ENCODE peak calls at places on chromosomes 1 and 21, in six cellular contexts. Z, E, K, X, B and V are unnamed samples.

GRCh38 chr1:148362141-148362929 is 120.8 kb downstream of the PPIAL4G start:
- DNase-seq in K (no peak), X (no peak), B (peak; percentile 35), E (no peak), Z (no peak), V (peak; percentile 16)

GRCh38 chr1:78388275-78388674 is 102.5 kb upstream of the PTGFR start:
- DNase-seq in B (no peak), E (no peak), K (no peak), Z (no peak), X (no peak), V (no peak)

GRCh38 chr21:31218830-31219608 is 125.0 kb downstream of the TIAM1 start:
- DNase-seq in B (no peak), E (no peak), X (no peak), K (no peak), Z (no peak), V (peak; percentile 29)

GRCh38 chr1:151934048-151934493 is 24.8 kb upstream of the THEM4 start:
- DNase-seq in X (peak; percentile 52), Z (peak; percentile 54), K (peak; percentile 39), B (no peak), E (peak; percentile 61), V (peak; percentile 60)

GRCh38 chr1:84892657-84893618 is at the start of gene LPAR3:
- DNase-seq in E (no peak), X (peak; percentile 88), B (no peak), K (no peak), Z (no peak), V (no peak)

GRCh38 chr1:155938220-155938627 is 3.2 kb upstream of the RXFP4 start:
- DNase-seq in X (peak; percentile 71), Z (peak; percentile 75), B (peak; percentile 50), E (peak; percentile 75), K (peak; percentile 77), V (peak; percentile 69)

GRCh38 chr1:197683895-197684553 is 91.3 kb downstream of the DENND1B start:
- DNase-seq in X (peak; percentile 12), K (no peak), Z (no peak), B (no peak), E (no peak), V (no peak)

GRCh38 chr1:16393255-16394177 is 26.5 kb downstream of the SZRD1 start:
- DNase-seq in Z (no peak), B (no peak), E (no peak), X (no peak), K (no peak), V (no peak)

GRCh38 chr1:229253170-229253974 is 17.5 kb upstream of the RAB4A start:
- DNase-seq in X (peak; percentile 48), Z (no peak), E (no peak), K (peak; percentile 75), B (no peak), V (peak; percentile 32)

GRCh38 chr21:35479529-35479928 is 430.4 kb upstream of the RUNX1 start:
- DNase-seq in X (no peak), K (no peak), E (no peak), B (no peak), Z (no peak), V (no peak)
- TF ChIP-seq SMC3 in X (no peak), K (no peak), E (no peak), B (no peak), Z (no peak), V (no peak)

DNA sequence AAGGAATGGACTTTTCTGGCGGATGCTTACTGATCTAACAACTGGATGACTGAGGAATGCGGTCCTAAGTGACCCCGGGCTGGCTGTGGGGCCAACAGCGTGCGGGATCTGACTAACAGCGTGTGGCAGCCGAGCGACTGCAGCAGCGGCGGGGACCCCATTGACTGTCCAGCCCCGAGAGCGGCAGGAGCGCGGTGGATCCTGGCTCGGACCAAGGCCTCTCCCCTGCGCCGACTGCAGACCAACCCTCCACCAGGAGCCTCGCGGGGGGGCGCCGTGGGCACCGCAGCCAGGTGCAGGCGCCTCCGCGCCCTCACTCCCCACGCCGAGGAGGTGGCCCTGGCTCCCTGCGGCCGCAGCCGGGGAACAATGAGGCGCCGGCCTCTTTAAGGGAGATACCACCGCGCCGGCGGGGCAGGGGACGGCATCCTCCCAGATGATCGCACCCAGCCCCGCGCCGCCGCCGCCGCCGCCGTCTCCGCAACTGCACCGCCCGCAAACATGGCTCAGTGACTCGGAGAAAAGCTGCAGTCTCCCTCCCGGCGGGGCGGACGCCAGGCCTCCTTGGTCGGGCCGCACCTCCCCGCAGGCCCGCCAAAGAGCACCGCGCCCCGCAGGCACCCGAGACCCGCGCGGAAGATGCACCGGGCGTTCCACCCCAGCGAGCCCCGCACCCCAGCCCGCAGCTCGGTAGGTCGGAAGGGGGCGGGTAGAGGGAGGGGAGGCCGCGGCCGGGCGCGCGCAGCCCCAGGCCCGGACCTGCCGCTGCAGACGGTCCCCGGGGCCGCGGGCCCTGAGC is 694 bp upstream of the PDIK1L start:
- DNase-seq in X (peak; percentile 93), Z (peak; percentile 68), E (peak; percentile 92), K (peak; percentile 48), B (no peak), V (peak; percentile 54)
- TF ChIP-seq SMC3 in X (no peak), Z (no peak), E (no peak), K (no peak), B (no peak), V (no peak)

DNA sequence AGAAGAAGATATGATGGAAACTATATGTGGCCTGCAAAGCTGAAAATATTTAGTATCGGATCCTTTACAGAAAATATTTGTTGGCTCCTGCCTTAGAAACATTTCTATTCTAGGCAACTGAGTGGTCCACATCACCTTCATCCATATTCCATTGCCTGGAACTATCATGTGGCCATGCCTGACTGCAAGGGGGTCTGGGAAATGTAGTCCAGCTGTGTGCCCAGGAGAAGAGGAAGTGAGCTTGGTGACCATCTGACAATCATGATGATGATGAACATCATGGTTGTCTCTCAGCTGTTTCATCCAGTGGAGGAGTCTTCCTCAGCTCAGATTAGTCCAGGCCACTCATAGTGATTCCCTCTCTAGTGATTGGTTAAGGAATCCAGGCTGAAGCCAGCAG is 61.8 kb upstream of the IFNLR1 start:
- DNase-seq in K (no peak), E (no peak), B (no peak), Z (no peak), X (no peak), V (no peak)
- TF ChIP-seq SMC3 in K (no peak), E (no peak), B (no peak), Z (no peak), X (no peak), V (no peak)

GRCh38 chr1:232381676-232382075 is 248.3 kb downstream of the SIPA1L2 start:
- DNase-seq in E (no peak), K (no peak), B (no peak), Z (no peak), X (no peak), V (peak; percentile 45)
- TF ChIP-seq SMC3 in E (no peak), K (no peak), B (no peak), Z (no peak), X (no peak), V (no peak)

GRCh38 chr1:226309398-226310122 is 596 bp upstream of the LIN9 start:
- DNase-seq in B (no peak), Z (peak; percentile 68), E (no peak), K (peak; percentile 17), X (no peak), V (no peak)

GRCh38 chr1:226311376-226311775 is 2.4 kb upstream of the LIN9 start:
- DNase-seq in X (no peak), K (no peak), Z (no peak), B (no peak), E (no peak), V (no peak)

GRCh38 chr1:226308723-226309397 is at the start of gene LIN9:
- DNase-seq in B (peak; percentile 46), E (peak; percentile 92), Z (peak; percentile 79), X (peak; percentile 95), K (peak; percentile 77), V (peak; percentile 87)

GRCh38 chr1:226310637-226311195 is 1.8 kb upstream of the LIN9 start:
- DNase-seq in E (peak; percentile 31), Z (peak; percentile 25), X (no peak), B (no peak), K (no peak), V (no peak)

DNA sequence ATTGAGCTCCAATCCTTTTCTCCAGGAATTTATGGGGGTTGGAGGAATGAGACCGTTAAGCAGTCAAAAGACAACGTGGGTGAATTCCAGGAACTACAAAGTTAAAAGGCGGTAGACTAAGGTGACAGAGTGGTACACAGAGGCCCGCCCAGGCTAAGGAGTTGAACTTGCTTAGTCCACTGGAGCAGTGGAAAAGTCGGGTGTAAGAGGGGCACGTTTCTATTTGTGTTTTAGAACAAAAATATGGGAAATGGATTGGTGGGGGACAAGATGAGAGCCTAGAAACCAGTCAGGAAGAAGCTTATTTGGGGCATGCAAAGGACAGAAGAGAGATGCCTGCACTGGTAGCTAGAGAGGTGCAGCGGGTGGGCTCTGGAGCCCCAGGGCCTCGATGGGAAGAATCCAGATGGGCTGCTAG is 1.2 kb upstream of the LIN9 start:
- DNase-seq in Z (no peak), E (peak; percentile 62), B (no peak), K (peak; percentile 12), X (no peak), V (no peak)
- TF ChIP-seq SMC3 in Z (no peak), E (no peak), B (no peak), K (no peak), X (no peak), V (no peak)

GRCh38 chr1:167083066-167083682 is 7.0 kb downstream of the GPA33 start:
- DNase-seq in B (no peak), E (no peak), X (peak; percentile 55), K (no peak), Z (no peak), V (no peak)

GRCh38 chr1:167081594-167081993 is 8.6 kb downstream of the GPA33 start:
- DNase-seq in K (no peak), X (no peak), E (no peak), B (no peak), Z (no peak), V (no peak)

GRCh38 chr1:167084739-167085138 is 5.4 kb downstream of the GPA33 start:
- DNase-seq in Z (no peak), K (no peak), E (no peak), X (no peak), B (no peak), V (no peak)

GRCh38 chr1:167083871-167084270 is 6.3 kb downstream of the GPA33 start:
- DNase-seq in Z (no peak), B (no peak), X (no peak), E (no peak), K (no peak), V (no peak)

DNA sequence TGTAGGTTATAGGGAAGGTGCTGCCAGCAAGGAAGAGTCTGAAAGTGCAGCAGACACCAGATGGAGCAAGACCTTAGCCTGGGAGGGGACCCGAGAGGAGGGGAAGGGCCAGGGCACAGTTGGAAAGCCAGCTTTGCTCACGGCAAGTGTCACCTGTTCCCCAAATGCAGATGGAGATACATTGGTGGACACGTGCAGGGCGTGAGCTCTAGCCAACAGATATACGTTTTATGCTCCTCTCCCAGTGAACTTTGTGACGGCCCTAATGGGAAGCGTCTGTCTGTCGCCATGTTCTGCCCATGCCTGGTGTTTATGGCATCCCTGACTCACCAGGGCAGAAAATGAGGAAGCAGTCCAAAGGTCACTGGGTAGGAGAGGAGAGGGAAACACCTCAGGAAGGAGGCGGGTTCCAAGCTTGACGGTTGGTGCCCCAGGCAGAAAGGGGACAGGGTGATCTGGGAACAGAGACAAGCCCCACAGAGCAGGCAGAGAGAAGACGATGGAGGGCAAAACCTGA is 7.6 kb downstream of the GPA33 start:
- DNase-seq in E (no peak), B (no peak), K (peak; percentile 73), X (no peak), Z (peak; percentile 77), V (no peak)
- TF ChIP-seq SMC3 in E (no peak), B (no peak), K (no peak), X (no peak), Z (peak; percentile 11), V (no peak)